ENCODE peak calls at places on chromosomes 6 and 20, in eight cellular contexts. Q is astrocyte of the cerebellum, G is right lobe of liver, Y is MM.1S, X is psoas muscle, N is left ventricle myocardium inferior, M is A549, R is progenitor cell of endocrine pancreas. V is an unnamed sample.

GRCh38 chr6:155248021-155249001 is 15.5 kb upstream of the CLDN20 start:
- DNase-seq in Q (peak; percentile 72), G (no peak), Y (no peak), X (no peak), N (no peak), M (peak; percentile 50), R (no peak), V (no peak)

GRCh38 chr20:642398-643174 is 10.4 kb downstream of the SRXN1 start:
- DNase-seq in Q (no peak), G (no peak), Y (no peak), X (peak; percentile 68), N (peak; percentile 49), M (peak; percentile 43), R (peak; percentile 37), V (no peak)

GRCh38 chr20:32524871-32525501 is 60.1 kb downstream of the NOL4L start:
- DNase-seq in Q (no peak), G (peak; percentile 86), Y (no peak), X (peak; percentile 80), N (peak; percentile 82), M (no peak), R (no peak), V (no peak)

GRCh38 chr6:152356659-152357058 is 280.5 kb downstream of the SYNE1 start:
- DNase-seq in Q (peak; percentile 33), G (no peak), Y (peak; percentile 27), X (no peak), N (no peak), M (peak; percentile 34), R (no peak), V (no peak)

GRCh38 chr6:42742116-42742894 is 3.6 kb downstream of the TBCC start:
- DNase-seq in Q (no peak), G (no peak), Y (no peak), X (no peak), N (no peak), M (no peak), R (no peak), V (no peak)

GRCh38 chr20:49320460-49320859 is 42.6 kb upstream of the ZNFX1 start:
- DNase-seq in Q (no peak), G (no peak), Y (no peak), X (no peak), N (no peak), M (peak; percentile 78), R (no peak), V (no peak)

GRCh38 chr20:15928946-15929345 is 644.3 kb downstream of the KIF16B start:
- DNase-seq in Q (no peak), G (no peak), Y (no peak), X (no peak), N (no peak), M (no peak), R (no peak), V (no peak)

GRCh38 chr20:32006841-32007786 is 3.1 kb upstream of the CCM2L start:
- DNase-seq in Q (no peak), G (no peak), Y (no peak), X (no peak), N (no peak), M (no peak), R (no peak), V (no peak)

GRCh38 chr6:166490671-166491500 is 95.6 kb downstream of the RAMACL start:
- DNase-seq in Q (peak; percentile 15), G (peak; percentile 8), Y (no peak), X (peak; percentile 19), N (peak; percentile 14), M (no peak), R (no peak), V (peak; percentile 5)

GRCh38 chr6:105890521-105891244 is 195.5 kb upstream of the PRDM1 start:
- DNase-seq in Q (no peak), G (no peak), Y (no peak), X (no peak), N (no peak), M (no peak), R (no peak), V (no peak)

GRCh38 chr6:150392452-150393220 is 23.8 kb downstream of the IYD start:
- DNase-seq in Q (no peak), G (no peak), Y (no peak), X (no peak), N (no peak), M (peak; percentile 51), R (no peak), V (no peak)

GRCh38 chr6:36714511-36714910 is 16.9 kb downstream of the RAB44 start:
- DNase-seq in Q (no peak), G (no peak), Y (no peak), X (peak; percentile 12), N (no peak), M (no peak), R (no peak), V (no peak)

GRCh38 chr6:391559-392440 is at the start of gene IRF4:
- DNase-seq in Q (no peak), G (no peak), Y (peak; percentile 88), X (peak; percentile 48), N (no peak), M (no peak), R (no peak), V (no peak)

GRCh38 chr6:31358302-31358701 is 1.3 kb upstream of the HLA-B start:
- DNase-seq in Q (no peak), G (no peak), Y (no peak), X (no peak), N (no peak), M (no peak), R (no peak), V (no peak)

GRCh38 chr20:32626859-32627636 is 41.9 kb upstream of the NOL4L start:
- DNase-seq in Q (no peak), G (no peak), Y (no peak), X (no peak), N (no peak), M (no peak), R (no peak), V (no peak)

GRCh38 chr20:57440678-57441509 is 49.7 kb downstream of the RBM38 start:
- DNase-seq in Q (no peak), G (peak; percentile 88), Y (no peak), X (peak; percentile 93), N (peak; percentile 86), M (peak; percentile 29), R (no peak), V (no peak)

GRCh38 chr20:63315982-63316491 is 23.1 kb downstream of the COL20A1 start:
- DNase-seq in Q (no peak), G (no peak), Y (no peak), X (peak; percentile 30), N (no peak), M (no peak), R (no peak), V (no peak)

GRCh38 chr20:33518071-33518470 is 28.2 kb downstream of the CBFA2T2 start:
- DNase-seq in Q (peak; percentile 64), G (no peak), Y (no peak), X (no peak), N (no peak), M (no peak), R (no peak), V (peak; percentile 32)

GRCh38 chr20:11170565-11170964 is 496.8 kb upstream of the JAG1 start:
- DNase-seq in Q (no peak), G (no peak), Y (no peak), X (no peak), N (no peak), M (no peak), R (no peak), V (no peak)

GRCh38 chr6:110415297-110415916 is at the start of gene DDO:
- DNase-seq in Q (peak; percentile 6), G (peak; percentile 92), Y (peak; percentile 40), X (peak; percentile 95), N (peak; percentile 86), M (no peak), R (no peak), V (no peak)

GRCh38 chr6:47079638-47080037 is 37.5 kb upstream of the ADGRF1 start:
- DNase-seq in Q (no peak), G (no peak), Y (no peak), X (no peak), N (no peak), M (peak; percentile 18), R (no peak), V (no peak)

GRCh38 chr6:1597121-1597744 is 12.5 kb upstream of the FOXC1 start:
- DNase-seq in Q (no peak), G (no peak), Y (no peak), X (no peak), N (no peak), M (no peak), R (no peak), V (no peak)

GRCh38 chr6:26251354-26252081 is 113.5 kb upstream of the BTN3A2 start:
- DNase-seq in Q (peak; percentile 84), G (peak; percentile 44), Y (peak; percentile 95), X (peak; percentile 57), N (peak; percentile 17), M (no peak), R (peak; percentile 30), V (peak; percentile 92)

DNA sequence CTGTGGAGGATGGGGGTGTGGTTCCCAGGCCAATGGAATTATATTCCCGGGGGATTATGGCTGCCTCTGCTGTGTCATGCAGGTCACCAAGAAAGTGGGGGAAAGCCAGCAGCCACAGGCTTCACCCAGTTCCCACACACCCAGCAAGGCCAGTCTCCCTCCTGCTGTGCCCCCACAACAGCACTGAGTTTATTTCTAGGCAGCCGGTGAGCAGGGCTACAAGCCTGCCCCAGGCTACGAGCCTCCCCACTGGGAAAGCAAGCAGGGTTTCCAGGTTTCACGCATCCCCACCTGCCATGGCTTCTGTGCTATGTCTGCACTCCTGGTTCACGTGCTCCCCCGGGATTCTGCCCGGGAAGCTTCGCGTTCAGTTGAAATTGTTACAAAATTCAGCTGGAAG is 72.6 kb downstream of the ERMARD start:
- DNase-seq in Q (no peak), G (no peak), Y (no peak), X (no peak), N (no peak), M (no peak), R (no peak), V (no peak)
- TF ChIP-seq CTCF in Q (no peak), G (no peak), Y (no peak), X (no peak), N (no peak), M (no peak), R (no peak), V (no peak)

GRCh38 chr6:56891754-56892153 is 63.2 kb upstream of the BEND6 start:
- DNase-seq in Q (no peak), G (no peak), Y (no peak), X (no peak), N (no peak), M (peak; percentile 60), R (no peak), V (no peak)
- TF ChIP-seq CTCF in Q (no peak), G (no peak), Y (no peak), X (no peak), N (no peak), M (no peak), R (no peak), V (peak; percentile 27)

DNA sequence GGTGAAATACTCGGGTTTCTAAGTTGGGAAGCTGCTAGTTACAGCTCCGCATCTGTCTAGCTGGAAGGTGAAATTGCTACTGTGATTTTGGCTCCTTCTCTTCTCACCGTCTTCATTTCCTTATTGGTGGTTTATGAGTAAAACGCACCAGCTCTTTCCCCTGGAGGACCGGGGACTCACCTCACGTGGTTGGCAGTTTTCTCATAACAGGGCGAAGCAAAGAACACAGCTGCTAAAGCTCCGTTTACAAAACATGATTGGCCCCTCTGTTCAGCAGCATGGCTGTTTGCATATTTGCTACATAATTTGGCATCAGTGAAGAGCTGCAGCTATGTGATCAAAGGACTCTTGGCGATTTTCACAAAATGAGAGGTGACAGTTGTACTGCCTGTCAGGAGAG is 20.5 kb upstream of the TMEM181 start:
- DNase-seq in Q (no peak), G (no peak), Y (no peak), X (no peak), N (no peak), M (no peak), R (no peak), V (no peak)
- TF ChIP-seq CTCF in Q (no peak), G (no peak), Y (no peak), X (no peak), N (no peak), M (no peak), R (no peak), V (no peak)

GRCh38 chr6:88725111-88725711 is 238.2 kb downstream of the RNGTT start:
- DNase-seq in Q (peak; percentile 91), G (peak; percentile 21), Y (no peak), X (peak; percentile 53), N (peak; percentile 22), M (no peak), R (peak; percentile 12), V (no peak)
- TF ChIP-seq CTCF in Q (peak; percentile 40), G (peak; percentile 39), Y (no peak), X (no peak), N (peak; percentile 48), M (no peak), R (peak; percentile 50), V (peak; percentile 38)

V was measured in HFF-Myc.